ENCODE peak calls at places on chromosomes 5 and 9, in seven cellular contexts. A is A549, H is HepG2, R is SK-N-SH, C is GM12878, D is HL-60, S is GM23338. Q is an unnamed sample.

GRCh38 chr5:89047591-89047990 is 164.6 kb upstream of the MEF2C start:
- DNase-seq in R (no peak), A (no peak), H (no peak), S (no peak), D (no peak), C (no peak), Q (no peak)

GRCh38 chr5:139190125-139190524 is 8.0 kb downstream of the SIL1 start:
- DNase-seq in A (no peak), S (no peak), R (no peak), D (no peak), C (no peak), H (no peak), Q (no peak)

GRCh38 chr5:124773291-124774001 is 27.0 kb upstream of the ZNF608 start:
- DNase-seq in H (no peak), R (peak; percentile 16), C (no peak), A (no peak), S (no peak), D (no peak), Q (no peak)

GRCh38 chr5:146440870-146441495 is 6.2 kb upstream of the TCERG1 start:
- DNase-seq in C (no peak), H (no peak), D (no peak), R (no peak), A (no peak), S (no peak), Q (no peak)

GRCh38 chr9:91770229-91770628 is 179.8 kb downstream of the ROR2 start:
- DNase-seq in H (no peak), A (no peak), D (no peak), S (no peak), R (no peak), C (no peak), Q (no peak)

GRCh38 chr5:140633081-140633471 is at the start of gene CD14:
- DNase-seq in R (no peak), C (no peak), D (peak; percentile 49), S (peak; percentile 6), A (peak; percentile 86), H (peak; percentile 53), Q (no peak)

GRCh38 chr5:14251733-14252132 is 108.6 kb downstream of the TRIO start:
- DNase-seq in C (no peak), D (no peak), H (no peak), A (no peak), R (no peak), S (no peak), Q (no peak)

GRCh38 chr5:155954739-155955445 is 372.1 kb upstream of the SGCD start:
- DNase-seq in D (no peak), S (no peak), A (no peak), C (no peak), H (no peak), R (no peak), Q (no peak)

GRCh38 chr5:25399878-25400480 is 755.2 kb upstream of the CDH10 start:
- DNase-seq in C (no peak), A (no peak), D (no peak), S (no peak), R (no peak), H (no peak), Q (no peak)

GRCh38 chr9:113988951-113989780 is 88.9 kb downstream of the AMBP start:
- DNase-seq in R (no peak), H (no peak), D (no peak), S (no peak), A (no peak), C (no peak), Q (no peak)

GRCh38 chr9:95721132-95721531 is 154.4 kb upstream of the ERCC6L2 start:
- DNase-seq in A (no peak), H (no peak), C (no peak), R (peak; percentile 47), S (no peak), D (no peak), Q (no peak)

GRCh38 chr9:35811364-35812024 is 568 bp downstream of the SPAG8 start:
- DNase-seq in D (no peak), A (no peak), H (no peak), R (no peak), S (no peak), C (no peak), Q (no peak)
- TF ChIP-seq REST in D (no peak), A (no peak), H (no peak), R (no peak), S (no peak), C (no peak), Q (no peak)

GRCh38 chr9:99105152-99106043 is 485 bp downstream of the TGFBR1 start:
- DNase-seq in D (no peak), C (no peak), A (peak; percentile 69), H (peak; percentile 52), R (peak; percentile 90), S (peak; percentile 62), Q (no peak)

GRCh38 chr9:99103505-99103904 is 1.4 kb upstream of the TGFBR1 start:
- DNase-seq in S (peak; percentile 39), C (no peak), H (no peak), A (no peak), R (no peak), D (no peak), Q (no peak)

GRCh38 chr9:99104459-99105151 is at the start of gene TGFBR1:
- DNase-seq in H (peak; percentile 78), D (peak; percentile 72), A (peak; percentile 87), S (peak; percentile 93), C (peak; percentile 53), R (peak; percentile 99), Q (peak; percentile 73)

GRCh38 chr9:99103054-99103453 is 1.9 kb upstream of the TGFBR1 start:
- DNase-seq in H (no peak), C (no peak), A (peak; percentile 31), R (no peak), D (no peak), S (no peak), Q (no peak)

DNA sequence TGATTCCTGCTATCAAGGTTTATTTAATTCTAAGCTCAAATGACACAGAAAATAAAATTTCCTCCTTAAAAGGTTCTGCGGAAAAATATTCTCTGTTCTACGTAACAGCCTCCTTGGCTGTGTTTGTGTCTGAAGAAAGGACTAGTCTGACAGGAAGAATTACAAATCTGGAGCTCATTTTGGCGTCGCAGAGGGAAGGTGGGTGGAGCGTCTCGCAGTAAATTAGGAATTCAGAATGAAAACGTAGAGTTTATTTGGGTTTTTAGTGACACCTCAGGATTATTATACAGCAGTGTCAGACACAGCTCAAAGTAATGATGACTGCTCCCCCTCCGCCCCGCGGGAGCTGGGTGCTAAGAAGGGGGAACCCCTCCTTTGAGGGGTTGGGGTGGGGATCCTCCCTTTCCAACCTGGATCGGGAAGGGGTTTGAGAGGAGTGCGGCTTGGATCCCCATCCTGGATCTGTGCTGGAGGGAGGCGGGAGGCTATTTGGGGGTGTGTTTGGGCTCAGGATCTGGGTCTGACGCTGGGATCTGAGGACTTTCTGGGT is 929 bp upstream of the TGFBR1 start:
- DNase-seq in R (no peak), C (no peak), H (no peak), D (no peak), A (no peak), S (peak; percentile 64), Q (no peak)
- TF ChIP-seq REST in R (no peak), C (no peak), H (no peak), D (no peak), A (no peak), S (no peak), Q (no peak)

GRCh38 chr5:142015781-142016533 is 3.1 kb upstream of the GNPDA1 start:
- DNase-seq in D (peak; percentile 72), R (no peak), C (no peak), H (no peak), S (no peak), A (no peak), Q (no peak)

GRCh38 chr5:142016576-142016975 is 3.7 kb upstream of the GNPDA1 start:
- DNase-seq in R (no peak), A (no peak), C (no peak), H (no peak), D (no peak), S (no peak), Q (no peak)

GRCh38 chr5:142012792-142013388 is at the start of gene GNPDA1:
- DNase-seq in A (peak; percentile 88), S (peak; percentile 72), R (peak; percentile 94), H (peak; percentile 50), D (peak; percentile 58), C (no peak), Q (peak; percentile 49)

GRCh38 chr5:142013734-142014495 is 1.1 kb upstream of the GNPDA1 start:
- DNase-seq in S (no peak), H (peak; percentile 68), C (no peak), A (no peak), R (no peak), D (no peak), Q (no peak)

GRCh38 chr5:142014911-142015584 is 2.2 kb upstream of the GNPDA1 start:
- DNase-seq in R (peak; percentile 61), D (no peak), S (peak; percentile 81), A (peak; percentile 62), H (peak; percentile 65), C (no peak), Q (peak; percentile 69)
- TF ChIP-seq REST in R (no peak), D (no peak), S (no peak), A (no peak), H (no peak), C (no peak), Q (no peak)

DNA sequence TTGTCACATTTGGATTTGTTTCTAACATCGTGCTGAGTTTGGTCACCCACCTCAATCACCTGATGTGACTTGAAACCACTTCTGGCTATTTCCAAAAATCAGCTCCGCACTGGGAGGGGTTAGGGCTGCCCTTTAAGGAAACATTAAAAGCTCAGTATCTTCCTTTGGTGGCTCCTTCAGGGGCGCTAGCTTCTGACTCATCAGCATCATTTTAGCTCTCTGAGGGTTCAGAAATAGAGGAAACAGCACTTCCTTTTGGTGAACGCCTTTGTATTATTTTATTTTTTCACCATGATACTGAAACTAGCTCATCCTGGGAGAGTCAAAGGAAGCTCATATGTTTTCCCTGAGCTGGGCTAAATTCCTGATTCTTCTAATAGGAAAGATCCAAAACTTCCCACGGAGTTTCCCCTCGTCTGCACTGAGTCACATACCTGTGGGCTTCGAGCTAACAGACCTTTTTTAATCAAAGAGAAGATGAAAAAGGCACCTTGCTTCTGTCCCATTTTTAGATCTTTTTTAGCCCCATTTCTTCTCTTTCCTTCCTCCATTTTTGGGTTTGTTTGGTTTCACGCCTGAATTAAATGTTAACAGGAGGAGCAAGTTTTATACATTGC is 48.2 kb downstream of the ROPN1L start:
- DNase-seq in R (no peak), H (no peak), D (no peak), C (peak; percentile 37), S (no peak), A (no peak), Q (no peak)
- TF ChIP-seq REST in R (no peak), H (no peak), D (no peak), C (no peak), S (no peak), A (no peak), Q (no peak)

DNA sequence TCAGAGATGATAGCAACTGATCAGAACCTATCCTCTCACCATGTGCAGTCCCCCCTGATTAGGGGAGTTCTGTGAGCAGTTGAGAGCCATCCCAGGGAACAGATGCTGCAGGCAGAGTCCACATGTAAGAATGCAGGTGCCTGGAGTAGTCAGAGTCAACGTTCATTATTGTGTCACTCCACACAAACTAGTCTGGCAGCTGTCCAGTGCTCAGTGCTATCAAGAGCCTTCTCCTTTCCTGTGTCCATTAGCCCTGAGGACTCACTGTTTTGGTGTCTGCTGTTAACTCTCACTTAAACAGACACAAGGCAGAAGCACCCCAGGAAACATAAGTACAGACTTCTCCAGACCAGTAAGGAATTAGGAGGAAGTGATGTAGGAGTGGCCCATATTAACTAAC is 2.5 kb downstream of the SH3TC2 start:
- DNase-seq in A (no peak), D (no peak), R (peak; percentile 75), S (no peak), C (no peak), H (peak; percentile 75), Q (no peak)
- TF ChIP-seq REST in A (no peak), D (peak; percentile 74), R (peak; percentile 62), S (no peak), C (no peak), H (no peak), Q (no peak)

GRCh38 chr9:83027153-83027867 is 35.6 kb downstream of the RASEF start:
- DNase-seq in D (no peak), A (peak; percentile 88), H (peak; percentile 7), C (no peak), S (no peak), R (no peak), Q (peak; percentile 22)
- TF ChIP-seq REST in D (no peak), A (no peak), H (no peak), C (no peak), S (no peak), R (no peak), Q (no peak)

Q was measured in HCT116.